ENCODE peak calls at places on chromosome 13, in seven cellular contexts. One of them, this sample, is unnamed. For H3K36me3 and H3K27me3, the result is how much of the 10 kb centered on the place peaks cover.

GRCh38 chr13:112911883-112912282 is 57.1 kb upstream of the MCF2L start:
- DNase-seq in breast epithelium: no peak
- DNase-seq in CD8-positive, alpha-beta T cell: no peak
- DNase-seq in sigmoid colon: no peak
- DNase-seq in BJ: no peak
- DNase-seq in thyroid gland: no peak
- DNase-seq in upper lobe of left lung: no peak
- DNase-seq in this sample: no peak

GRCh38 chr13:39559838-39560237 is 43.2 kb downstream of the LHFPL6 start:
- DNase-seq in thyroid gland: no peak
- DNase-seq in BJ: no peak
- DNase-seq in upper lobe of left lung: no peak
- DNase-seq in CD8-positive, alpha-beta T cell: no peak
- DNase-seq in breast epithelium: no peak
- DNase-seq in sigmoid colon: no peak
- DNase-seq in this sample: no peak

GRCh38 chr13:97568850-97569249 is 134.9 kb downstream of the RAP2A start:
- DNase-seq in upper lobe of left lung: no peak
- DNase-seq in CD8-positive, alpha-beta T cell: no peak
- DNase-seq in thyroid gland: peak
- DNase-seq in sigmoid colon: no peak
- DNase-seq in BJ: no peak
- DNase-seq in breast epithelium: no peak
- DNase-seq in this sample: no peak

GRCh38 chr13:112953591-112954487 is 15.2 kb upstream of the MCF2L start:
- DNase-seq in upper lobe of left lung: no peak
- DNase-seq in BJ: no peak
- DNase-seq in CD8-positive, alpha-beta T cell: no peak
- DNase-seq in sigmoid colon: peak
- DNase-seq in thyroid gland: peak
- DNase-seq in breast epithelium: no peak
- DNase-seq in this sample: no peak

GRCh38 chr13:113810640-113811039 is 51.6 kb downstream of the TMEM255B start:
- DNase-seq in sigmoid colon: no peak
- DNase-seq in BJ: no peak
- DNase-seq in upper lobe of left lung: no peak
- DNase-seq in breast epithelium: no peak
- DNase-seq in thyroid gland: no peak
- DNase-seq in CD8-positive, alpha-beta T cell: no peak
- DNase-seq in this sample: no peak

GRCh38 chr13:72255908-72256307 is 388.9 kb upstream of the DACH1 start:
- DNase-seq in sigmoid colon: no peak
- DNase-seq in upper lobe of left lung: no peak
- DNase-seq in CD8-positive, alpha-beta T cell: no peak
- DNase-seq in thyroid gland: peak
- DNase-seq in BJ: no peak
- DNase-seq in breast epithelium: no peak
- DNase-seq in this sample: no peak

GRCh38 chr13:62294210-62294609 is 878.6 kb upstream of the PCDH20 start:
- DNase-seq in BJ: no peak
- DNase-seq in upper lobe of left lung: no peak
- DNase-seq in CD8-positive, alpha-beta T cell: no peak
- DNase-seq in thyroid gland: no peak
- DNase-seq in breast epithelium: no peak
- DNase-seq in sigmoid colon: no peak
- DNase-seq in this sample: no peak

GRCh38 chr13:113558461-113558860 is 26.1 kb upstream of the TFDP1 start:
- DNase-seq in CD8-positive, alpha-beta T cell: no peak
- DNase-seq in sigmoid colon: no peak
- DNase-seq in thyroid gland: no peak
- DNase-seq in breast epithelium: peak
- DNase-seq in BJ: no peak
- DNase-seq in upper lobe of left lung: no peak
- DNase-seq in this sample: no peak

GRCh38 chr13:68895696-68896095 is 1211.9 kb upstream of the ATXN8OS start:
- DNase-seq in upper lobe of left lung: no peak
- DNase-seq in thyroid gland: no peak
- DNase-seq in breast epithelium: no peak
- DNase-seq in BJ: no peak
- DNase-seq in sigmoid colon: no peak
- DNase-seq in CD8-positive, alpha-beta T cell: no peak
- DNase-seq in this sample: no peak

GRCh38 chr13:101289764-101290163 is 126.5 kb downstream of the NALCN start:
- DNase-seq in CD8-positive, alpha-beta T cell: no peak
- DNase-seq in sigmoid colon: no peak
- DNase-seq in upper lobe of left lung: peak
- DNase-seq in breast epithelium: no peak
- DNase-seq in BJ: no peak
- DNase-seq in thyroid gland: no peak
- DNase-seq in this sample: peak

GRCh38 chr13:25440081-25440480 is 68.3 kb downstream of the ATP8A2 start:
- DNase-seq in sigmoid colon: no peak
- DNase-seq in BJ: no peak
- DNase-seq in CD8-positive, alpha-beta T cell: no peak
- DNase-seq in upper lobe of left lung: no peak
- DNase-seq in thyroid gland: no peak
- DNase-seq in breast epithelium: no peak
- DNase-seq in this sample: no peak

GRCh38 chr13:102090532-102090931 is 311.3 kb downstream of the FGF14 start:
- DNase-seq in upper lobe of left lung: no peak
- DNase-seq in sigmoid colon: no peak
- DNase-seq in breast epithelium: no peak
- DNase-seq in BJ: no peak
- DNase-seq in CD8-positive, alpha-beta T cell: no peak
- DNase-seq in thyroid gland: no peak
- DNase-seq in this sample: no peak

GRCh38 chr13:49517461-49517860 is 21.7 kb downstream of the PHF11 start:
- DNase-seq in BJ: no peak
- DNase-seq in thyroid gland: peak
- DNase-seq in sigmoid colon: no peak
- DNase-seq in CD8-positive, alpha-beta T cell: no peak
- DNase-seq in breast epithelium: no peak
- DNase-seq in upper lobe of left lung: no peak
- DNase-seq in this sample: no peak

GRCh38 chr13:108508263-108508662 is 121.1 kb upstream of the MYO16 start:
- DNase-seq in thyroid gland: no peak
- DNase-seq in breast epithelium: no peak
- DNase-seq in CD8-positive, alpha-beta T cell: no peak
- DNase-seq in BJ: no peak
- DNase-seq in upper lobe of left lung: no peak
- DNase-seq in sigmoid colon: no peak
- DNase-seq in this sample: no peak

GRCh38 chr13:45615501-45616101 is at the start of gene ERICH6B:
- DNase-seq in sigmoid colon: no peak
- DNase-seq in thyroid gland: peak
- DNase-seq in breast epithelium: no peak
- DNase-seq in CD8-positive, alpha-beta T cell: no peak
- DNase-seq in upper lobe of left lung: peak
- DNase-seq in BJ: no peak
- DNase-seq in this sample: no peak
- H3K4me3 ChIP-seq in sigmoid colon: peak
- H3K4me3 ChIP-seq in thyroid gland: no peak
- H3K4me3 ChIP-seq in breast epithelium: no peak
- H3K4me3 ChIP-seq in CD8-positive, alpha-beta T cell: no peak
- H3K4me3 ChIP-seq in upper lobe of left lung: no peak
- H3K4me3 ChIP-seq in BJ: no peak
- H3K4me3 ChIP-seq in this sample: no peak

GRCh38 chr13:41259875-41260501 is 3.4 kb downstream of the MTRF1 start:
- DNase-seq in breast epithelium: no peak
- DNase-seq in BJ: no peak
- DNase-seq in upper lobe of left lung: no peak
- DNase-seq in CD8-positive, alpha-beta T cell: no peak
- DNase-seq in sigmoid colon: no peak
- DNase-seq in thyroid gland: no peak
- DNase-seq in this sample: no peak

GRCh38 chr13:41263261-41263971 is at the start of gene MTRF1:
- DNase-seq in thyroid gland: peak
- DNase-seq in CD8-positive, alpha-beta T cell: peak
- DNase-seq in BJ: peak
- DNase-seq in sigmoid colon: peak
- DNase-seq in breast epithelium: peak
- DNase-seq in upper lobe of left lung: peak
- DNase-seq in this sample: peak

GRCh38 chr13:41254902-41255301 is 8.5 kb downstream of the MTRF1 start:
- DNase-seq in upper lobe of left lung: no peak
- DNase-seq in sigmoid colon: no peak
- DNase-seq in BJ: no peak
- DNase-seq in breast epithelium: no peak
- DNase-seq in thyroid gland: no peak
- DNase-seq in CD8-positive, alpha-beta T cell: no peak
- DNase-seq in this sample: no peak

DNA sequence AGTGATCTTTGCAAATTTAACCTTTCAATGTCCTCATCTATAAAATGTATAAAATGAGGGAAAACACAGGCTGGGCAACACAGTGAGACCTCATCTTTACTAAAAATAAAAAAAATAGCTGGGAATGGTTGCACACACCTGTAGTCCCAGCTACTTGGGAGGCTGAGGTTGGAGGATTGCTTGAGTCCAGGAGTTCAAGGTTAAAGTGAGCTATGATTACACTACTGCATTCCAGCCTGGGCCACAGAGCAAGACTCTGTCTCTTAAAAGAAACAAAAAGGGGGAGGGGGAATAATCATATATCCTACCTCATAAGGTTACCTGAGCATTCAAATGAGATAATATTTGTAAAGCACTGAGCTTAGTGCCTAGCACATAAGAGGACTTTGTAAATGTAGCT is 5.8 kb downstream of the MTRF1 start:
- DNase-seq in breast epithelium: no peak
- DNase-seq in upper lobe of left lung: no peak
- DNase-seq in thyroid gland: no peak
- DNase-seq in BJ: no peak
- DNase-seq in CD8-positive, alpha-beta T cell: no peak
- DNase-seq in sigmoid colon: no peak
- DNase-seq in this sample: no peak
- H3K36me3 ChIP-seq in breast epithelium: under half
- H3K36me3 ChIP-seq in upper lobe of left lung: under half
- H3K36me3 ChIP-seq in thyroid gland: under half
- H3K36me3 ChIP-seq in BJ: under half
- H3K36me3 ChIP-seq in CD8-positive, alpha-beta T cell: under half
- H3K36me3 ChIP-seq in sigmoid colon: under half
- H3K36me3 ChIP-seq in this sample: under half

GRCh38 chr13:51325837-51326236 is 13.7 kb upstream of the SERPINE3 start:
- DNase-seq in sigmoid colon: no peak
- DNase-seq in upper lobe of left lung: no peak
- DNase-seq in CD8-positive, alpha-beta T cell: no peak
- DNase-seq in thyroid gland: no peak
- DNase-seq in breast epithelium: no peak
- DNase-seq in BJ: no peak
- DNase-seq in this sample: no peak

GRCh38 chr13:51326782-51327181 is 12.7 kb upstream of the SERPINE3 start:
- DNase-seq in thyroid gland: no peak
- DNase-seq in CD8-positive, alpha-beta T cell: no peak
- DNase-seq in breast epithelium: no peak
- DNase-seq in BJ: no peak
- DNase-seq in sigmoid colon: no peak
- DNase-seq in upper lobe of left lung: no peak
- DNase-seq in this sample: no peak

GRCh38 chr13:51324714-51325440 is 14.6 kb upstream of the SERPINE3 start:
- DNase-seq in sigmoid colon: no peak
- DNase-seq in upper lobe of left lung: no peak
- DNase-seq in BJ: no peak
- DNase-seq in thyroid gland: no peak
- DNase-seq in CD8-positive, alpha-beta T cell: no peak
- DNase-seq in breast epithelium: no peak
- DNase-seq in this sample: no peak

GRCh38 chr13:51322826-51323225 is 16.7 kb upstream of the SERPINE3 start:
- DNase-seq in upper lobe of left lung: no peak
- DNase-seq in thyroid gland: no peak
- DNase-seq in CD8-positive, alpha-beta T cell: no peak
- DNase-seq in sigmoid colon: no peak
- DNase-seq in BJ: no peak
- DNase-seq in breast epithelium: no peak
- DNase-seq in this sample: no peak

DNA sequence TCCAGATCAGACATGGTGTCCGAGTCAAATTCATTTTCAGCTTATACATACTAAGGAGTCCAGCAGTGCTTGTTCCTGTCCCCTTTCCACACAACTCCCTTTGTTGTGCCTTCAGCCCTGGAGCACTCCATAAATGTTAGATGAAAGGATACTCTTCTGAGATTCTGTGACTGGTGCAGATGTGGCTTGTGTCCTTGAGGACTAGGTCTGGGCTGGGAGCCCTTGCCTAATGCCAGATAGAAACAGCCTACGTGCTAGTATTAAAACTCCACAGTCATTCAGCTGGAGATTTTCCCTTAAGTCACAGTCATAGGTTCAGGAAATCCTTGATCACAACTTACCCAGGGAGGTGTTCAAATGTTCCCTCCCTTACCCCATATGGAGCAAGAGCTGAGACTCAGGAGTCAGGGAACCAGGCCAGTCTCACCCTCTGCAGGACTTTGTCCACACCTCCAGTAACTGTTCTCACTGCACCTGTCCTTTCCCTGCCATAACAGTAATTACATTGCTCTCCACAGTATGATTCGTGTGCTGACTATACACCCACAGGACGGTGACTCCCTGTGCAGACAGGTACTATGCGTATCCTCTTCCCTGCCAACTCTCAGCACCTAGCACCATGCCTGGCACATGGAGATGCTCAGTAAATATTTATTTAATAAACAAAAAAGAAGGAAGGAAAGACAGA is 15.5 kb upstream of the SERPINE3 start:
- DNase-seq in CD8-positive, alpha-beta T cell: no peak
- DNase-seq in thyroid gland: no peak
- DNase-seq in BJ: no peak
- DNase-seq in sigmoid colon: no peak
- DNase-seq in breast epithelium: no peak
- DNase-seq in upper lobe of left lung: no peak
- DNase-seq in this sample: no peak
- H3K27me3 ChIP-seq in CD8-positive, alpha-beta T cell: under half
- H3K27me3 ChIP-seq in thyroid gland: under half
- H3K27me3 ChIP-seq in BJ: under half
- H3K27me3 ChIP-seq in sigmoid colon: under half
- H3K27me3 ChIP-seq in breast epithelium: under half
- H3K27me3 ChIP-seq in upper lobe of left lung: under half
- H3K27me3 ChIP-seq in this sample: under half

DNA sequence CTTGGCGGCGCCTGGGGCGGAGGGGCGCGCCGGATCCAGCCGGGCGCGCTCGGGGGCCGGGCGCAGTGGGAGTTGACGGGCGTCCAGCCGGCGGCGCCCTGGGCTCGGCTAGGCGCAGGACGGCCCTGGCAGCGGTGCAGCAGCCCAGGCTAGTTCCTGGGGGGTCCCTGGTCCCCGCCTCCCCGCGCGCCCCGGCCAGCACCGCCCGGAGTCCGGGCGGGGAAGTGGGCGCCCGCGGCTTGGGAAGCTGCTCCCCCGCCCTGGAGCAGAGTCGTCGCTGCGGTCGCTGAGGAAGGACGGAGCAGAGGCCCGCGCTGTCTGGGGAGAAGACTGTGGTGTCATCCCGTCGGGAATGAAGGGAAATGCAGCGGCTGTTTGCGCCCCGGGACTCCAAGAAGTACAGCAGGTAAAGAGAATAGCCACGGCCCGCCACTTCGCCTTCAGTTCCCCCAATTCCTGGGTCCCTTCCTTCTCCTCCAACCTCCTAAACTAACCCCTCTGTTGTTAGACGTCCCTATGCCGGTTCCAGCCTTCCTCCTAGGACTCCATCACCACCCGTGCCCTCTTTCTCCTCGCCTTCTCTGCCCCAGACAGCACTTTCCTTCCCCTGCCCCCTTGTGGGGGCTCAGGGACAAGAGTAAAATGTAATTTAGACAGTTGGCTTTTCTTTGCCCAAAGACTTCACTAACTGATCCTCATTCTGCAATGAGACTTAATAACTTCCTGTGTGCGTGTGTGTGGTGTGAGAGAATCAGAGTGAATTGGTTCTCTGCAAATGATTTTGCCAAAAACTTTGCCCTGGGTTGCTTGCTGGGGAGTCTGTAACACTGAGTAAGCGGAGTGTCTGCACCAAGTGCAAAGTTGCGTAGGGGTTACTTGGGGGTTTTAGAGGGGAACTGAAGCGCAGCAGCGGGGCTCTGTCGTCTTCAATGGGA is 20.3 kb upstream of the SGCG start:
- DNase-seq in breast epithelium: no peak
- DNase-seq in upper lobe of left lung: peak
- DNase-seq in sigmoid colon: no peak
- DNase-seq in thyroid gland: no peak
- DNase-seq in CD8-positive, alpha-beta T cell: no peak
- DNase-seq in BJ: no peak
- DNase-seq in this sample: no peak
- H3K4me3 ChIP-seq in breast epithelium: peak
- H3K4me3 ChIP-seq in upper lobe of left lung: peak
- H3K4me3 ChIP-seq in sigmoid colon: peak
- H3K4me3 ChIP-seq in thyroid gland: no peak
- H3K4me3 ChIP-seq in CD8-positive, alpha-beta T cell: no peak
- H3K4me3 ChIP-seq in BJ: peak
- H3K4me3 ChIP-seq in this sample: no peak